ENCODE peak calls at places on chromosome 6, in four cellular contexts. One of them, this sample, is unnamed. For H3K36me3, the result is how much of the 10 kb centered on the place peaks cover.

GRCh38 chr6:129486333-129486732 is 223.6 kb downstream of the ARHGAP18 start:
- DNase-seq in GM12878: no peak
- DNase-seq in H1: no peak
- DNase-seq in K562: no peak
- DNase-seq in this sample: no peak

GRCh38 chr6:55853008-55854001 is 22.1 kb downstream of the BMP5 start:
- DNase-seq in K562: no peak
- DNase-seq in GM12878: no peak
- DNase-seq in H1: no peak
- DNase-seq in this sample: no peak

GRCh38 chr6:98014791-98015201 is 731.8 kb upstream of the MMS22L start:
- DNase-seq in H1: no peak
- DNase-seq in K562: no peak
- DNase-seq in GM12878: no peak
- DNase-seq in this sample: no peak

GRCh38 chr6:9537381-9537780 is 877.5 kb downstream of the TFAP2A start:
- DNase-seq in H1: no peak
- DNase-seq in GM12878: no peak
- DNase-seq in K562: no peak
- DNase-seq in this sample: no peak

GRCh38 chr6:130118236-130118635 is 99.9 kb downstream of the L3MBTL3 start:
- DNase-seq in K562: no peak
- DNase-seq in GM12878: no peak
- DNase-seq in H1: no peak
- DNase-seq in this sample: no peak

GRCh38 chr6:15887491-15888461 is 224.9 kb upstream of the DTNBP1 start:
- DNase-seq in GM12878: no peak
- DNase-seq in K562: no peak
- DNase-seq in H1: no peak
- DNase-seq in this sample: no peak

GRCh38 chr6:112296122-112296521 is 41.8 kb upstream of the LAMA4 start:
- DNase-seq in GM12878: no peak
- DNase-seq in H1: no peak
- DNase-seq in K562: no peak
- DNase-seq in this sample: peak

GRCh38 chr6:158354509-158354877 is 42.2 kb downstream of the TULP4 start:
- DNase-seq in H1: no peak
- DNase-seq in GM12878: no peak
- DNase-seq in K562: no peak
- DNase-seq in this sample: no peak

GRCh38 chr6:125918681-125919566 is 37.6 kb upstream of the HINT3 start:
- DNase-seq in H1: no peak
- DNase-seq in K562: no peak
- DNase-seq in GM12878: peak
- DNase-seq in this sample: peak

GRCh38 chr6:146910611-146911010 is 293.6 kb upstream of the STXBP5 start:
- DNase-seq in H1: no peak
- DNase-seq in GM12878: no peak
- DNase-seq in K562: no peak
- DNase-seq in this sample: no peak

GRCh38 chr6:136334853-136335252 is 45.2 kb upstream of the BCLAF1 start:
- DNase-seq in K562: no peak
- DNase-seq in H1: no peak
- DNase-seq in GM12878: no peak
- DNase-seq in this sample: no peak

GRCh38 chr6:26431258-26432162 is 8.8 kb upstream of the BTN3A3 start:
- DNase-seq in K562: no peak
- DNase-seq in GM12878: no peak
- DNase-seq in H1: no peak
- DNase-seq in this sample: no peak

GRCh38 chr6:21500894-21501293 is 92.7 kb upstream of the SOX4 start:
- DNase-seq in GM12878: no peak
- DNase-seq in K562: no peak
- DNase-seq in H1: no peak
- DNase-seq in this sample: no peak

DNA sequence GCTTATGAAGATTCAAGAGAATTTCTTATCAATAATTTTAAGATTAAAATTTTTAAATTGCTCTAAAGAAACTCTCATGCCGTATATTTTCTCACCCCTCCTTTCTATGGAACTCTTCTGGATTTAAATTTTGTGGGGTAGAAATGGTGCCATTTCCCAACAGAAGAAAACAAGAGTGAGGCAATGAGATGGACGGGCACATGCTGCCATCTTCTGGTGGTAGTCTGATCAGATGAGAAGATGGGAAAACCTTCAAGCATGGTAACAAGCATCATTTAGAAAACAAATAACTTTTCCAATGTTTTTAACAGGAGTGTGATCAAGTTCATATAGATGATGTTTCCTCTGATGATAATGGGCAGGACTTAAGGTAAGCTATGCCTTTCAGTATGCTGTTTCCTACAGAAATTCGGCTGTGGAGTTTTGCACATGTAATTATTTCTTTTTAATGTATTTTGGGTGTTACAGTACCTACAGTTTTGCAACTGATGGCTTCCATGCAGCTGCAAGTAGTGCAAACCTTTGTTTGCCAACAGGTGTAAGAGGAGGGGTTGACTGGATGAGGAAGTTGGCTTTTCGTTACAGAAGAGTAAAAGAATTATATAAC is 271.4 kb downstream of the EYA4 start:
- DNase-seq in K562: peak
- DNase-seq in H1: no peak
- DNase-seq in GM12878: no peak
- DNase-seq in this sample: peak
- H3K36me3 ChIP-seq in K562: under half
- H3K36me3 ChIP-seq in H1: under half
- H3K36me3 ChIP-seq in GM12878: under half
- H3K36me3 ChIP-seq in this sample: under half

DNA sequence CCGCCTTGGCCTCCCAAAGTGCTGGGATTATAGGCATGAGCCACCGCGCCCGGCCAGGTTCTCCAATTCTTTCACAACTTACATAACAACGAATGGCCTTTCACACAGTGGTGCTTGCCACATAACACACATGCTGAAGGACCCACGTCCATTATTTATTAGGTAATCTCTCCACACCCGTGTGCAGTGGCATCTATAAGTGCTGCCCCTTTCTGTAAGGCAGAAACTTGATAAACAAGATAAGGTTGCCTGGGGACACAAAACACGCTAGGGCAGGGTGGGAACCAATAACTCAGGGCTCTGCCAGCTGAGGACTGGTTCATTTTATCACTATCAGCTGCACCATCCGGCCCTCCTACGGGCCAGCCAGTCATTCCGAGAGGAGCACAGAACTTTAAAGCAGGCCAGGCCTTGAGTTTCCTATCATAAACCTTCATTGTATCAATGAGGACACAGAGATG is 37.8 kb downstream of the GPLD1 start:
- DNase-seq in GM12878: no peak
- DNase-seq in H1: no peak
- DNase-seq in K562: no peak
- DNase-seq in this sample: no peak
- TF ChIP-seq HDAC2 in GM12878: no peak
- TF ChIP-seq HDAC2 in H1: no peak
- TF ChIP-seq HDAC2 in K562: no peak
- TF ChIP-seq HDAC2 in this sample: no peak

GRCh38 chr6:37049735-37049989 is 44.2 kb downstream of the FGD2 start:
- DNase-seq in GM12878: no peak
- DNase-seq in K562: no peak
- DNase-seq in H1: no peak
- DNase-seq in this sample: no peak
- H3K36me3 ChIP-seq in GM12878: under half
- H3K36me3 ChIP-seq in K562: under half
- H3K36me3 ChIP-seq in H1: under half
- H3K36me3 ChIP-seq in this sample: under half

GRCh38 chr6:20180935-20181334 is 31.3 kb downstream of the MBOAT1 start:
- DNase-seq in K562: no peak
- DNase-seq in GM12878: no peak
- DNase-seq in H1: no peak
- DNase-seq in this sample: no peak

GRCh38 chr6:20186981-20187380 is 25.3 kb downstream of the MBOAT1 start:
- DNase-seq in K562: no peak
- DNase-seq in GM12878: no peak
- DNase-seq in H1: no peak
- DNase-seq in this sample: no peak

GRCh38 chr6:20182926-20183521 is 29.2 kb downstream of the MBOAT1 start:
- DNase-seq in GM12878: no peak
- DNase-seq in H1: no peak
- DNase-seq in K562: no peak
- DNase-seq in this sample: no peak

GRCh38 chr6:20178327-20178726 is 33.9 kb downstream of the MBOAT1 start:
- DNase-seq in H1: no peak
- DNase-seq in K562: no peak
- DNase-seq in GM12878: no peak
- DNase-seq in this sample: no peak

DNA sequence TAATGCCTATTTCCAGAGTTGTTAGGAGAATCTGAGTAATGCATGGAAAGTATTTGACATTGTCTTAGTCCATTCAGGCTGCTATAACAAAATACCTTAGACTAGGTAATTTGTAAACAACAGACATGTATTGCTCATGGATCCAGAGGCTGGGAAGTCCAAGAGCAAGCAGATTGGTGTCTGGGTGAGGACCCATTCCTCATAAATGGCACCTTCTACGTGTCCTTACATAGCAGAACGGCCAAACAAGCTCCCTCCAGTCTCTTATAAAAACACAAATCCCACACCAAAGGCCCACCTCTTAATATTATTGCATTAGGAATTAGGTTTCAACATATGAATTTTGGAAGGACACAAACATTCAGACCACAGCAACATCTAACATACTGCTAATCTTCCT is 30.2 kb downstream of the MBOAT1 start:
- DNase-seq in K562: no peak
- DNase-seq in GM12878: no peak
- DNase-seq in H1: no peak
- DNase-seq in this sample: no peak
- TF ChIP-seq HDAC2 in K562: no peak
- TF ChIP-seq HDAC2 in GM12878: no peak
- TF ChIP-seq HDAC2 in H1: no peak
- TF ChIP-seq HDAC2 in this sample: no peak

GRCh38 chr6:123926000-123926399 is 122.3 kb downstream of the NKAIN2 start:
- DNase-seq in GM12878: no peak
- DNase-seq in H1: no peak
- DNase-seq in K562: no peak
- DNase-seq in this sample: no peak

GRCh38 chr6:123931928-123932327 is 128.3 kb downstream of the NKAIN2 start:
- DNase-seq in GM12878: no peak
- DNase-seq in H1: no peak
- DNase-seq in K562: no peak
- DNase-seq in this sample: no peak
- H3K36me3 ChIP-seq in GM12878: under half
- H3K36me3 ChIP-seq in H1: under half
- H3K36me3 ChIP-seq in K562: under half
- H3K36me3 ChIP-seq in this sample: under half

DNA sequence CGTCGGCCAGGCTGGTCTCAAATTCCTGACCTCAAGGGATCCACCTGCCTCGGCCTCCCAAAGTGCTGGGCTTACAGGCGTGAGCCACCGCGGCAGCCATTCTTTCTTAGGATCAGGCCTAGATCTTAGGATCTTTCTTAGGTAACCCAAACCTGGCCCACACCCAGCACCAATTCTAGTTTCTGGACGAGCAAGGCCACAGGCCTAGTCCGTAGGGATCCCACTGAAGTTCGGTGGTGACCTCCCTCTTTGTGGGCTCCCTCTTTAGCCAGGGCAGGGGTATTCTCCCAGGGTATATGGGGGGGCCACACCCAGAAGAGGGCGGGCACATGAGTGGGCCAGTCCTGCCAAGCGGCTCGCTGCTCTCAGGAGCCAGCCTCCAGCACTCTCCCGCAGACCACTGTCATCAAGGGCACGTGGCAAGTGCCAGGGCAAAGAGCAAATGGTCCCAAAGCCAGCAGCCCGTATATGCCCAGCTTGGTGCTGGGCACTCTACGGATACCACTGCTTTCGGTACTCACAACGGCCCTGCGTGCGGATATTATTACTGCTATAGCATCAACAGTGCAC is 6.5 kb downstream of the PXDC1 start:
- DNase-seq in K562: no peak
- DNase-seq in H1: no peak
- DNase-seq in GM12878: no peak
- DNase-seq in this sample: no peak
- TF ChIP-seq HDAC2 in K562: no peak
- TF ChIP-seq HDAC2 in H1: no peak
- TF ChIP-seq HDAC2 in GM12878: no peak
- TF ChIP-seq HDAC2 in this sample: no peak

DNA sequence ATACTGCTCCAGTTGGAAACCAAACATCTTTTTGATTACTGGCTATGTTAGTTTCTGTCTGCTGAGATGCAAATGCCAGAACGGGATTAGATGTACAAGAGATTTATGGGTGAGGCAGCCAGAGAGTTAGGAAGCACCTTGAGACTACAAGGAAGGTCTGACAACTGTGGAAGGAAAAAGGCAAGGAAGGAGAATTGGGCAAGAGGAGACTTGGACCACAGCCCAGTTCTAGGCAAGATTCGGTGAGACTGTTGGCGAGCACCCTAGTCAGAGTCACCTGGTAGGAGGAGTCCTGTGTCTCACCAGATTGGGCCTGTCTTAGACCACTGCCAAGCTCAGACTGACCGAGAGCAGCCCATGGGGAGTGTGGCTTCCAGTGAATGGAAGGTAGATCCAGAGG is 91.8 kb upstream of the F13A1 start:
- DNase-seq in H1: no peak
- DNase-seq in GM12878: no peak
- DNase-seq in K562: no peak
- DNase-seq in this sample: no peak
- H3K36me3 ChIP-seq in H1: under half
- H3K36me3 ChIP-seq in GM12878: under half
- H3K36me3 ChIP-seq in K562: under half
- H3K36me3 ChIP-seq in this sample: under half